ENCODE peak calls at places on chromosomes 11 and 22, in seven cellular contexts. E, O, Y, Q, S, W and D are unnamed samples.

GRCh38 chr22:29710922-29711593 is 8.7 kb upstream of the CABP7 start:
- ATAC-seq in E (peak; percentile 59), O (no peak), Y (no peak), Q (peak; percentile 85), S (peak; percentile 76), W (peak; percentile 75), D (no peak)

GRCh38 chr22:45688606-45689080 is 17.0 kb downstream of the ATXN10 start:
- ATAC-seq in E (peak; percentile 75), O (peak; percentile 61), Y (no peak), Q (peak; percentile 85), S (peak; percentile 77), W (peak; percentile 80), D (no peak)

GRCh38 chr11:128630367-128631230 is 43.2 kb upstream of the ETS1 start:
- ATAC-seq in E (peak; percentile 95), O (peak; percentile 83), Y (peak; percentile 94), Q (peak; percentile 97), S (peak; percentile 90), W (peak; percentile 88), D (peak; percentile 85)

GRCh38 chr11:32891657-32892354 is 805 bp upstream of the QSER1 start:
- ATAC-seq in E (no peak), O (no peak), Y (no peak), Q (peak; percentile 1), S (peak; percentile 16), W (no peak), D (peak; percentile 7)

GRCh38 chr11:115581871-115582639 is 77.8 kb upstream of the CADM1 start:
- ATAC-seq in E (peak; percentile 51), O (peak; percentile 74), Y (peak; percentile 93), Q (peak; percentile 25), S (no peak), W (no peak), D (no peak)

GRCh38 chr22:24060375-24060788 is 49.3 kb downstream of the CABIN1 start:
- ATAC-seq in E (peak; percentile 46), O (no peak), Y (no peak), Q (peak; percentile 74), S (peak; percentile 55), W (peak; percentile 30), D (peak; percentile 42)

GRCh38 chr11:61474234-61474633 is 34.3 kb upstream of the LRRC10B start:
- ATAC-seq in E (no peak), O (no peak), Y (no peak), Q (no peak), S (no peak), W (no peak), D (no peak)

GRCh38 chr22:19753090-19753842 is 7.3 kb upstream of the TBX1 start:
- ATAC-seq in E (no peak), O (no peak), Y (no peak), Q (no peak), S (no peak), W (no peak), D (no peak)

GRCh38 chr22:11066458-11067285 is 4461.3 kb upstream of the OR11H1 start:
- ATAC-seq in E (peak; percentile 76), O (peak; percentile 27), Y (peak; percentile 65), Q (no peak), S (peak; percentile 34), W (no peak), D (peak; percentile 72)

GRCh38 chr11:3906166-3906565 is 50.7 kb downstream of the STIM1 start:
- ATAC-seq in E (no peak), O (peak; percentile 75), Y (no peak), Q (no peak), S (no peak), W (no peak), D (no peak)

GRCh38 chr11:18564149-18564548 is 24.4 kb downstream of the UEVLD start:
- ATAC-seq in E (no peak), O (no peak), Y (no peak), Q (no peak), S (no peak), W (no peak), D (no peak)

GRCh38 chr11:59778122-59778521 is 22.9 kb downstream of the STX3 start:
- ATAC-seq in E (peak; percentile 27), O (no peak), Y (peak; percentile 38), Q (peak; percentile 81), S (no peak), W (peak; percentile 68), D (no peak)

GRCh38 chr22:32836286-32836859 is 34.9 kb downstream of the TIMP3 start:
- ATAC-seq in E (no peak), O (peak; percentile 50), Y (no peak), Q (peak; percentile 42), S (no peak), W (no peak), D (no peak)

GRCh38 chr11:118398797-118399564 is 2.4 kb upstream of the ATP5MG start:
- ATAC-seq in E (no peak), O (no peak), Y (no peak), Q (no peak), S (no peak), W (no peak), D (no peak)

GRCh38 chr22:46598224-46598623 is 22.0 kb upstream of the GRAMD4 start:
- ATAC-seq in E (no peak), O (no peak), Y (no peak), Q (no peak), S (no peak), W (no peak), D (no peak)

GRCh38 chr11:121936375-121936774 is 179.6 kb downstream of the BLID start:
- ATAC-seq in E (no peak), O (no peak), Y (no peak), Q (no peak), S (peak; percentile 45), W (no peak), D (no peak)

GRCh38 chr11:95241673-95242072 is 10.7 kb upstream of the SESN3 start:
- ATAC-seq in E (peak; percentile 47), O (peak; percentile 20), Y (no peak), Q (peak; percentile 14), S (peak; percentile 49), W (no peak), D (peak; percentile 51)

GRCh38 chr11:43145653-43146052 is 166.1 kb upstream of the API5 start:
- ATAC-seq in E (no peak), O (no peak), Y (no peak), Q (no peak), S (no peak), W (no peak), D (no peak)

GRCh38 chr11:68370211-68371111 is 58.1 kb downstream of the LRP5 start:
- ATAC-seq in E (peak; percentile 45), O (no peak), Y (no peak), Q (peak; percentile 11), S (peak; percentile 49), W (no peak), D (peak; percentile 42)

GRCh38 chr22:42069801-42070516 is 653 bp downstream of the NAGA start:
- ATAC-seq in E (peak; percentile 14), O (peak; percentile 5), Y (peak; percentile 46), Q (no peak), S (peak; percentile 8), W (peak; percentile 1), D (peak; percentile 1)

GRCh38 chr11:75333807-75334140 is 17.7 kb downstream of the ARRB1 start:
- ATAC-seq in E (peak; percentile 19), O (no peak), Y (no peak), Q (no peak), S (no peak), W (no peak), D (no peak)

GRCh38 chr11:75330279-75330678 is 21.2 kb downstream of the ARRB1 start:
- ATAC-seq in E (peak; percentile 22), O (no peak), Y (no peak), Q (peak; percentile 30), S (no peak), W (no peak), D (no peak)

GRCh38 chr11:75334976-75335375 is 16.5 kb downstream of the ARRB1 start:
- ATAC-seq in E (no peak), O (no peak), Y (no peak), Q (no peak), S (no peak), W (no peak), D (no peak)

GRCh38 chr11:75334402-75334891 is 17.0 kb downstream of the ARRB1 start:
- ATAC-seq in E (no peak), O (no peak), Y (no peak), Q (no peak), S (no peak), W (no peak), D (no peak)

GRCh38 chr11:75333022-75333806 is 18.2 kb downstream of the ARRB1 start:
- ATAC-seq in E (no peak), O (no peak), Y (no peak), Q (no peak), S (no peak), W (no peak), D (no peak)
- H3K4me1 ChIP-seq in E (peaks cover 86% of the 10 kb centered on the region), O (peaks cover 3% of the 10 kb centered on the region), Y (peaks cover 39% of the 10 kb centered on the region), Q (peaks cover 17% of the 10 kb centered on the region), S (peaks cover 6% of the 10 kb centered on the region), W (peaks cover 48% of the 10 kb centered on the region), D (peaks cover 100% of the 10 kb centered on the region)

DNA sequence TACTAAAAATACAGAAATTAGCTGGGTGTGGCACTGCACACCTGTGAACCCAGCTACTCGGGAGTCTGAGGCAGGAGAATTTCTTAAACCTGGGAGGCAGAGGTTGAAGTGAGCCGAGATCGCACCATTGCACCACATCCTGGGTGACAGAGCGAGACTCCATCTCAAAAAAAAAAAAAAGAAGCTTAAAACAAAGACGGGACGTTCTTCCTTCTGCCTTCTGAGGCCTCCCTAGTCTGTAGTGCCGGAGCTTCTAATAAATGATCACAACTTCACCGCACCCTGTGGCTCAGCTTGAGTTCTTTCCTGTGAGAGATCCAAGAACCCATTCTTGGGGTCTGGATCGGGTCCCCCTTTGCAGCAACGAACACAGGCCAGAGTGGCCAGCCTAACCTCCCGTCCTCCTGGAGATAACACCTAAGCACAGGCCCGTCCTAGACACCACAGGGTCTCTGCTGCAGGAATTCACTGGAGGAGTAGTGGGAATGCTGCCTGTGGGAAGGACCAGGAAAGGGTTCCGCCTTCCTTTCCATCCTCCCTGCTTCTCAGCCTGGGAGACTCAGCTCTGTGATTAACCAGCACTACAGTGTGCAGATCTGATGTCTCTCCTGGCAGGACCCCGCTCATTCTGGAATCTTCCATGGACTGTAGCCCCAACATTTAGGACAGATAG is 2.2 kb upstream of the APOBEC3H start:
- ATAC-seq in E (no peak), O (no peak), Y (no peak), Q (no peak), S (no peak), W (no peak), D (no peak)
- H3K4me1 ChIP-seq in E (peaks cover 19% of the 10 kb centered on the region), O (peaks cover 27% of the 10 kb centered on the region), Y (peaks cover 20% of the 10 kb centered on the region), Q (no peaks in the 10 kb centered on the region), S (no peaks in the 10 kb centered on the region), W (no peaks in the 10 kb centered on the region), D (no peaks in the 10 kb centered on the region)

GRCh38 chr11:65790104-65790901 is 3.4 kb downstream of the OVOL1 start:
- ATAC-seq in E (no peak), O (no peak), Y (peak; percentile 59), Q (no peak), S (no peak), W (no peak), D (no peak)
- H3K4me1 ChIP-seq in E (peaks cover 14% of the 10 kb centered on the region), O (no peaks in the 10 kb centered on the region), Y (peaks cover 53% of the 10 kb centered on the region), Q (no peaks in the 10 kb centered on the region), S (peaks cover 7% of the 10 kb centered on the region), W (peaks cover 54% of the 10 kb centered on the region), D (peaks cover 28% of the 10 kb centered on the region)

DNA sequence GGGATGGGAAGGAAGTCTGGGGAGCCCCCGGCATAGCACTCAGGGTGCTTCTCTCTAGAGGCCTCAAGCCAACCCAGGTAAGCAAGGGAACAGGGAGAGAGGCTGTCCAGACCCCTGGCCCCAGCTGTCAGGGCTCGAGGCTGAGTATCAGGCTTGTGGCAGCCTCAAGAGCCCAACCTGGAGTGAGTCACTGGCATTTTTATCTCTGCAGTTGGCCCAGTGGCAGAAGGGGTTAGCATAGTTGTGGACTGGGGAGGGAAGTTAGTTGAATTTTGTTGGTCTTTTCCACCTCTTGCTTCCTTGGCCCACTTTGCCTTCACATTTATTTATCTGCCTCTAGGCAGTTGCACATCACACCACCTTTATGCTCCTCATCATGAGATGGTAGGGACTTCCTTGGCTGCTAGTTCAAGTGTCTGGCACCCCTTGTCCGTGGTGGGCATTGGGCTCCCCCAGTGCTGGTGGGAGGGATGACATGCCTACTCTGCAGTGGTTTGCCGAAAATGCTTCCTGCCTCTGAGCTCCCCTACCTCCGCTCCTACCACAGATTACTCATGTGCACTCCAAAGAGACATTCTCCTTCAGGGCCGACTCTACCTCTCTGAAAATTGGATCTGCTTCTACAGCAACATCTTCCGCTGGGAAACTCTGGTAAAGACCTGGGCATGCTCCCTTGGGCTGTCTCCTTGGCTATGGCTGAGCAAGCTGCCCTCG is 60.1 kb downstream of the SCN3B start:
- ATAC-seq in E (no peak), O (no peak), Y (no peak), Q (no peak), S (peak; percentile 16), W (no peak), D (no peak)
- H3K4me1 ChIP-seq in E (no peaks in the 10 kb centered on the region), O (no peaks in the 10 kb centered on the region), Y (peaks cover 9% of the 10 kb centered on the region), Q (no peaks in the 10 kb centered on the region), S (no peaks in the 10 kb centered on the region), W (peaks cover 15% of the 10 kb centered on the region), D (peaks cover 13% of the 10 kb centered on the region)